ENCODE peak calls at places on chromosomes 3 and 15, in five cellular contexts. P is DMS153; Q is bronchial epithelial cell; S is uterus; N is CD8-positive, alpha-beta memory T cell. B is an unnamed sample.

GRCh38 chr3:153247331-153248311 is 85.6 kb downstream of the RAP2B start:
- DNase-seq in S (no peak), Q (no peak), N (no peak), P (no peak), B (no peak)

GRCh38 chr3:98596902-98597500 is 3.6 kb upstream of the CPOX start:
- DNase-seq in P (no peak), S (no peak), N (no peak), Q (peak), B (peak)

GRCh38 chr3:197082871-197083270 is 53.3 kb upstream of the MELTF start:
- DNase-seq in N (no peak), Q (no peak), P (no peak), S (no peak), B (no peak)

GRCh38 chr3:129025108-129025507 is 24.0 kb downstream of the EFCC1 start:
- DNase-seq in Q (no peak), P (no peak), S (no peak), N (no peak), B (no peak)

GRCh38 chr3:194787072-194787471 is 101.4 kb downstream of the FAM43A start:
- DNase-seq in S (no peak), Q (no peak), P (no peak), N (no peak), B (no peak)

GRCh38 chr15:64636541-64636940 is 138.8 kb downstream of the RBPMS2 start:
- DNase-seq in Q (no peak), S (no peak), N (no peak), P (no peak), B (no peak)

GRCh38 chr3:16253601-16254000 is 11.1 kb downstream of the DPH3 start:
- DNase-seq in S (no peak), P (no peak), Q (peak), N (no peak), B (no peak)

GRCh38 chr15:72584006-72584405 is 70.5 kb upstream of the GOLGA6B start:
- DNase-seq in Q (no peak), P (no peak), N (no peak), S (no peak), B (no peak)

GRCh38 chr3:123349201-123349535 is 99.7 kb downstream of the ADCY5 start:
- DNase-seq in Q (no peak), S (no peak), N (no peak), P (no peak), B (no peak)

GRCh38 chr15:78339559-78339958 is 594 bp upstream of the CRABP1 start:
- DNase-seq in P (no peak), N (no peak), S (no peak), Q (no peak), B (no peak)

GRCh38 chr15:40282144-40282869 is 557 bp downstream of the ANKRD63 start:
- DNase-seq in Q (no peak), S (no peak), N (peak), P (no peak), B (peak)

B was measured in Karpas-422.